ENCODE peak calls at places on chromosomes 5 and 9, in four cellular contexts. One of them, this sample, is unnamed.

GRCh38 chr5:78509884-78510769 is 138.4 kb downstream of the LHFPL2 start:
- DNase-seq in fibroblast of lung: no peak
- DNase-seq in HCT116: no peak
- DNase-seq in GM23338: peak
- DNase-seq in this sample: no peak

GRCh38 chr5:180130291-180130869 is 58.8 kb upstream of the RNF130 start:
- DNase-seq in HCT116: no peak
- DNase-seq in GM23338: no peak
- DNase-seq in fibroblast of lung: no peak
- DNase-seq in this sample: no peak

GRCh38 chr5:163354685-163355084 is 82.7 kb upstream of the CCNG1 start:
- DNase-seq in fibroblast of lung: no peak
- DNase-seq in HCT116: no peak
- DNase-seq in GM23338: no peak
- DNase-seq in this sample: no peak

GRCh38 chr5:18850159-18850558 is 1137.8 kb downstream of the CDH18 start:
- DNase-seq in GM23338: peak
- DNase-seq in HCT116: no peak
- DNase-seq in fibroblast of lung: no peak
- DNase-seq in this sample: no peak

GRCh38 chr5:74538206-74538661 is 102.3 kb downstream of the ENC1 start:
- DNase-seq in GM23338: no peak
- DNase-seq in fibroblast of lung: peak
- DNase-seq in HCT116: no peak
- DNase-seq in this sample: no peak

GRCh38 chr5:133662578-133662977 is 50.2 kb upstream of the FSTL4 start:
- DNase-seq in GM23338: no peak
- DNase-seq in HCT116: no peak
- DNase-seq in fibroblast of lung: no peak
- DNase-seq in this sample: no peak

GRCh38 chr9:89796606-89797005 is 191.8 kb downstream of the GADD45G start:
- DNase-seq in GM23338: no peak
- DNase-seq in HCT116: no peak
- DNase-seq in fibroblast of lung: no peak
- DNase-seq in this sample: no peak

GRCh38 chr9:126301985-126302603 is 24.5 kb upstream of the MVB12B start:
- DNase-seq in fibroblast of lung: peak
- DNase-seq in HCT116: peak
- DNase-seq in GM23338: peak
- DNase-seq in this sample: no peak

GRCh38 chr9:74493512-74493911 is 3.6 kb upstream of the RORB start:
- DNase-seq in HCT116: no peak
- DNase-seq in GM23338: peak
- DNase-seq in fibroblast of lung: no peak
- DNase-seq in this sample: no peak

GRCh38 chr9:26229324-26230054 is 551.2 kb upstream of the TUSC1 start:
- DNase-seq in fibroblast of lung: no peak
- DNase-seq in GM23338: no peak
- DNase-seq in HCT116: no peak
- DNase-seq in this sample: no peak

GRCh38 chr5:132525299-132525724 is 18.0 kb downstream of the IL5 start:
- DNase-seq in fibroblast of lung: no peak
- DNase-seq in HCT116: no peak
- DNase-seq in GM23338: no peak
- DNase-seq in this sample: no peak

GRCh38 chr5:179346875-179347274 is 1.6 kb upstream of the ADAMTS2 start:
- DNase-seq in fibroblast of lung: no peak
- DNase-seq in HCT116: no peak
- DNase-seq in GM23338: no peak
- DNase-seq in this sample: no peak

GRCh38 chr5:143575264-143575663 is 171.8 kb upstream of the NR3C1 start:
- DNase-seq in GM23338: no peak
- DNase-seq in fibroblast of lung: no peak
- DNase-seq in HCT116: no peak
- DNase-seq in this sample: no peak

GRCh38 chr5:151315998-151316597 is 12.5 kb upstream of the SLC36A3 start:
- DNase-seq in fibroblast of lung: peak
- DNase-seq in HCT116: peak
- DNase-seq in GM23338: peak
- DNase-seq in this sample: no peak

GRCh38 chr9:94639045-94639995 is at the start of gene FBP1:
- DNase-seq in GM23338: peak
- DNase-seq in fibroblast of lung: peak
- DNase-seq in HCT116: no peak
- DNase-seq in this sample: no peak

GRCh38 chr9:127396808-127397721 is at the start of gene SLC2A8:
- DNase-seq in fibroblast of lung: peak
- DNase-seq in HCT116: peak
- DNase-seq in GM23338: peak
- DNase-seq in this sample: peak
- TF ChIP-seq CTCF in fibroblast of lung: no peak
- TF ChIP-seq CTCF in HCT116: no peak
- TF ChIP-seq CTCF in GM23338: no peak
- TF ChIP-seq CTCF in this sample: peak

DNA sequence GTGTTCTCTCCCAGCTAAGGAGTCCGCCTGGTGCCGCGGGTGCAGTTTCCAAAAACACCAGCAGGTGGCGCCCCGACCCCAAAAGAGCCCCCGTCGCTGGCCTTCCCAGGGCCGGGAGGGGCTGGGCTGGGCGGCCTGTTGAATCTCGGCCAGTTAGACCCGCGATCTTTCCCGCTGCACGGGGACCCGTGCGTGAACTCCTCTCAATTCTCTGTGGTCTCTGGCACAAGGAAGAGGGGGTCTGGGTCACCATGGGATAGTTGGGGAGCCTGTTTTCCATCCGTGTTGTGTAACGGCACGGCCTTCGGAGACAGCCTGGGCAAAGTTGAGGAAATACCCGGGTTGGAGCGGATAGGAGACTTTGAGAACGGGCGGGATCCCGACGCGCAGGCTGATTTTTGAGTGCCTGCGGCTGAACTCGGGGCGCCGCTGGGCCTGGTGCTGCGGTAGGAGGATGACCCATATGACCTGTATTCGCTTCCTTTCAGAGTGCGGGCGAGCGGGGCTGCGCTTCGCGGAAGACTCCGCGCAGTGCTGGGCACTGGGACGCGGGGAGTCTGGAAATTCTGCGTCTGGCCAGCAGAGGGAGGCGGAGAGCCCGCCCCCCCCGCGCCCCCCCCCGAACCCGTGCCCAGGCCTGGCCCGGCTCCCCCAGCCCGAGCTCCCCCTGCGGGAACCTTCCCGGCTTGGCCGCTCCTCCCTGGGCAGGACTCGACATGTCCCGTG is 7.9 kb upstream of the PSD2 start:
- DNase-seq in fibroblast of lung: peak
- DNase-seq in GM23338: peak
- DNase-seq in HCT116: peak
- DNase-seq in this sample: no peak
- TF ChIP-seq EZH2 in fibroblast of lung: no peak
- TF ChIP-seq EZH2 in GM23338: peak
- TF ChIP-seq EZH2 in HCT116: no peak
- TF ChIP-seq EZH2 in this sample: no peak

DNA sequence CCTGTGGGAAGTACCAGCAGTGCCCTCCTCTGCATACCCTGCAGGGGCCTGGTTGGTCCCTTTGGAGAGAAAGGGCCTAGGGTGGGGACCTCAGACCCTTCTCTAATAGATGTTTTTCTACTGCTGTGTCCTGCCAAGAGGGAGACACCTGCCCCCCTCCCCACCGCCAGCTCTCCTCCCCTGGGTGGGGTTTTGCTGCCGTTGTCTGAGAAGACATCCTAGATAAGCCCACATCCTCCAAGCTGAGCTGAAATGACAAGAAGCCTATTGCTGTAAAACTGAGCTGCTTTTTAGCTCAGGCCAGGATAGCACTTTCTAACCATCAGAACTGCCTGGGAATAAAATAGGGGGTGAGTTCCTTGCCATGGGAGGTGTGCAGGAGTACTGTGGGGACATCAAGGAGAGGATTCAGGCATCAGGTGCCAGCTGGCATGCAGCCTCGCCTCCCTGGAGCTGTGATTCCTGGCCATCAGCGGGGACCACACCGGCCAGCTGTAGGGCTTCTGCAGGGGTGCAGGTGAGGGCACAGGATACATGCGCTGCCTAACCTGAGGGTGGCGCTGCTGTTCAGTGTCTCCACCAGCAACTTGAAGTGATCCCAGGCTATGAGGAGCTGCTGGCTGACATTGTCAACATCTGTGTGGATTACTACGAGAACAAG is 37.9 kb downstream of the CYFIP2 start:
- DNase-seq in fibroblast of lung: no peak
- DNase-seq in GM23338: peak
- DNase-seq in HCT116: no peak
- DNase-seq in this sample: no peak
- TF ChIP-seq CTCF in fibroblast of lung: peak
- TF ChIP-seq CTCF in GM23338: peak
- TF ChIP-seq CTCF in HCT116: no peak
- TF ChIP-seq CTCF in this sample: peak

GRCh38 chr5:96433066-96433447 is at the start of gene PCSK1:
- DNase-seq in fibroblast of lung: peak
- DNase-seq in HCT116: no peak
- DNase-seq in GM23338: peak
- DNase-seq in this sample: no peak
- TF ChIP-seq EZH2 in fibroblast of lung: no peak
- TF ChIP-seq EZH2 in HCT116: no peak
- TF ChIP-seq EZH2 in GM23338: no peak
- TF ChIP-seq EZH2 in this sample: peak

GRCh38 chr5:44808435-44809214 is at the start of gene MRPS30:
- DNase-seq in HCT116: peak
- DNase-seq in GM23338: peak
- DNase-seq in fibroblast of lung: peak
- DNase-seq in this sample: peak
- TF ChIP-seq CTCF in HCT116: no peak
- TF ChIP-seq CTCF in GM23338: peak
- TF ChIP-seq CTCF in fibroblast of lung: peak
- TF ChIP-seq CTCF in this sample: peak

GRCh38 chr9:21989440-21990189 is 4.6 kb downstream of the CDKN2A start:
- DNase-seq in HCT116: no peak
- DNase-seq in fibroblast of lung: no peak
- DNase-seq in GM23338: peak
- DNase-seq in this sample: no peak

GRCh38 chr9:21993007-21993406 is 1.2 kb downstream of the CDKN2A start:
- DNase-seq in GM23338: no peak
- DNase-seq in HCT116: no peak
- DNase-seq in fibroblast of lung: no peak
- DNase-seq in this sample: no peak

GRCh38 chr9:21985964-21986667 is 8.1 kb downstream of the CDKN2A start:
- DNase-seq in GM23338: no peak
- DNase-seq in HCT116: no peak
- DNase-seq in fibroblast of lung: no peak
- DNase-seq in this sample: no peak

GRCh38 chr9:21991039-21991959 is 2.9 kb downstream of the CDKN2A start:
- DNase-seq in HCT116: no peak
- DNase-seq in GM23338: no peak
- DNase-seq in fibroblast of lung: no peak
- DNase-seq in this sample: no peak

GRCh38 chr9:21988056-21988990 is 5.9 kb downstream of the CDKN2A start:
- DNase-seq in HCT116: no peak
- DNase-seq in fibroblast of lung: no peak
- DNase-seq in GM23338: no peak
- DNase-seq in this sample: no peak
- TF ChIP-seq EZH2 in HCT116: no peak
- TF ChIP-seq EZH2 in fibroblast of lung: no peak
- TF ChIP-seq EZH2 in GM23338: no peak
- TF ChIP-seq EZH2 in this sample: no peak

DNA sequence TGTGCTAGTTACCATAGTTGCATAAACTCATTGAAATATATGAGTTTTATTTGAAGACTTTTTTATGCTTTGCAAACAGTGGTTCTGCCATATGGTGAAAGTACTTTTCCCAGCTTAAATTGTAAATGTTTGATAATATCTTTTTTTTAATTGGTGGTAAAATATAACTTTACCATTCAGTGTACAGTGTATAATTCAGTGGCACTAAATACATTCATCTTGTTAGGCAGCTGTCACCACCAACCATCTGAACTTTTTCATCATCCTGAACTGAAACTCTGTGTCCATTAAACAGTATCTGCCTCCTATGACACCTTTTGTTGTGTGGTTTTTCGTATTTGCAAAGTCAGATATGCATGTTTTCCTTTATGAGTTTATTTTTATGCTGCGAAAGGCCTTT is 45.1 kb downstream of the FBXO38 start:
- DNase-seq in GM23338: no peak
- DNase-seq in fibroblast of lung: no peak
- DNase-seq in HCT116: no peak
- DNase-seq in this sample: no peak
- TF ChIP-seq CTCF in GM23338: no peak
- TF ChIP-seq CTCF in fibroblast of lung: no peak
- TF ChIP-seq CTCF in HCT116: no peak
- TF ChIP-seq CTCF in this sample: no peak

DNA sequence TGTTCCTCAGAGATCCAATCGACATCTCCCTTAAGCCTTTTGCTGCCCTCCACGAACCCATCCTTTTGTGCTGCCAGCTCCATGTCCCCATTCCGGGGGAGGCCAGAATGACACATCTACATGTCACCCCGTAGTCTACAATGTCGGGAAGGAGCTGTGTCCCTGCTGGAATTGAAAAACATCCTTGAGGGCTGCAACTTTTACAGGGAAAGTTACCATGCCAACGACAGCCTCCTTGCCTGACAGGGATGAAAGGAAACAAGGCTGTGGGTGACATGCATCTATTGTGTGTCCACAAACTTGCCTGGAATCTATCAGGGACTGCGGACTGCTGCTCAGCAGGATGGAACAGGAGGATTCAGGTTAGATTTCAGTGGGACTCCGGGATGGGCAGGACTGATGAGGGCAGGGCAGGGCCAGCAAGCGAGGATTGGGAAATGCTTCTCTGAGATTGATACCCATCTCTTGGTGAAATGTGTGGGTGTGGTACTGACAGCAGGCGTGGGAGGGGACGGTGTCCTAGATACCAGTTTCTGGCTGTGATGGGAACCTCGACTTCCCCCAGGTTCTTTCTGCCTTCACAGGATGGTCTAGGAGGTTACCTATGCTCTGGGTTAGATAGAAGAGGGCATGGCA is 25.5 kb downstream of the EGR1 start:
- DNase-seq in fibroblast of lung: no peak
- DNase-seq in GM23338: no peak
- DNase-seq in HCT116: no peak
- DNase-seq in this sample: no peak
- TF ChIP-seq EZH2 in fibroblast of lung: no peak
- TF ChIP-seq EZH2 in GM23338: no peak
- TF ChIP-seq EZH2 in HCT116: no peak
- TF ChIP-seq EZH2 in this sample: no peak

This sample was measured in keratinocyte.